ENCODE peak calls at places on chromosomes 7 and 10, in six cellular contexts. G is activated CD8-positive, alpha-beta T cell treated with anti-CD3 and anti-CD28 coated beads, Interleukin-2, amount 10 ng/mL, durations not matched to agents 7 days and 5 days; U is HTR-8/SVneo; K is GM04504; V is chondrocyte; X is LNCaP clone FGC. Z is an unnamed sample.
A peak's percentile ranks its signal among the peaks of the same experiment; 100 is the strongest.

GRCh38 chr7:131941291-131941690 is 384.9 kb upstream of the PODXL start:
- DNase-seq in V (no peak), X (no peak), G (no peak), K (no peak), U (no peak), Z (no peak)

GRCh38 chr7:87833130-87833529 is 43.0 kb downstream of the SLC25A40 start:
- DNase-seq in G (no peak), V (no peak), K (no peak), U (no peak), X (no peak), Z (no peak)

GRCh38 chr10:132912685-132913558 is 29.4 kb downstream of the CFAP46 start:
- DNase-seq in K (no peak), X (no peak), V (peak; percentile 93), U (no peak), G (peak; percentile 25), Z (no peak)

GRCh38 chr10:116598326-116598725 is 7.6 kb downstream of the PNLIPRP1 start:
- DNase-seq in K (no peak), X (no peak), G (no peak), U (no peak), V (no peak), Z (no peak)

GRCh38 chr7:82044497-82045080 is 274.7 kb upstream of the HGF start:
- DNase-seq in X (no peak), V (no peak), U (no peak), K (peak; percentile 20), G (peak; percentile 43), Z (peak; percentile 20)

GRCh38 chr7:44796034-44796503 is 412 bp upstream of the PPIA start:
- DNase-seq in G (no peak), K (peak; percentile 12), X (no peak), U (peak; percentile 57), V (no peak), Z (no peak)

GRCh38 chr7:3455826-3456444 is 154.9 kb downstream of the SDK1 start:
- DNase-seq in X (no peak), U (no peak), V (no peak), K (no peak), G (no peak), Z (no peak)

GRCh38 chr7:17062433-17063383 is 180.9 kb upstream of the AGR3 start:
- DNase-seq in V (no peak), X (no peak), G (no peak), K (no peak), U (no peak), Z (no peak)

GRCh38 chr10:3102721-3103410 is 35.5 kb downstream of the PFKP start:
- DNase-seq in V (peak; percentile 69), K (no peak), X (peak; percentile 88), G (no peak), U (no peak), Z (no peak)

GRCh38 chr10:96334888-96335526 is 23.8 kb downstream of the OPALIN start:
- DNase-seq in U (peak; percentile 56), X (peak; percentile 26), G (no peak), K (peak; percentile 17), V (no peak), Z (no peak)

GRCh38 chr7:100435401-100436304 is 644 bp downstream of the PPP1R35 start:
- DNase-seq in G (peak; percentile 61), K (no peak), X (peak; percentile 18), V (peak; percentile 83), U (no peak), Z (peak; percentile 48)

GRCh38 chr7:94044806-94045205 is 40.7 kb upstream of the BET1 start:
- DNase-seq in U (no peak), V (no peak), X (no peak), G (no peak), K (no peak), Z (no peak)

GRCh38 chr7:116653204-116653603 is 18.8 kb upstream of the MET start:
- DNase-seq in K (no peak), X (no peak), V (no peak), G (no peak), U (peak; percentile 41), Z (no peak)

GRCh38 chr10:15719062-15719898 is 442 bp downstream of the ITGA8 start:
- DNase-seq in K (no peak), U (no peak), X (no peak), G (no peak), V (no peak), Z (no peak)

GRCh38 chr10:8853048-8853447 is 798.6 kb downstream of the GATA3 start:
- DNase-seq in V (no peak), K (no peak), U (no peak), G (no peak), X (no peak), Z (no peak)

GRCh38 chr7:23349484-23350157 is 50.5 kb downstream of the MALSU1 start:
- DNase-seq in G (no peak), V (no peak), U (no peak), X (no peak), K (peak; percentile 53), Z (no peak)

GRCh38 chr7:117834983-117835664 is 38.1 kb downstream of the CTTNBP2 start:
- DNase-seq in V (no peak), U (no peak), X (peak; percentile 48), G (no peak), K (no peak), Z (no peak)